ENCODE peak calls at places on chromosomes 12 and 14, in seven cellular contexts. V, C, W, P, J, H and T are unnamed samples.

GRCh38 chr12:92502417-92503028 is 200.3 kb upstream of the PLEKHG7 start:
- DNase-seq in P (no peak), V (no peak), H (peak; percentile 7), W (no peak), C (peak; percentile 62), J (no peak), T (no peak)

GRCh38 chr12:121779422-121779895 is 14.0 kb downstream of the RHOF start:
- DNase-seq in P (no peak), V (no peak), J (no peak), H (no peak), W (no peak), C (no peak), T (no peak)

GRCh38 chr12:103369929-103370328 is 125.8 kb downstream of the C12orf42 start:
- DNase-seq in J (no peak), C (no peak), H (no peak), W (no peak), P (no peak), V (no peak), T (no peak)

GRCh38 chr12:79514730-79515525 is 175.8 kb downstream of the PAWR start:
- DNase-seq in H (no peak), P (no peak), J (no peak), W (no peak), V (no peak), C (no peak), T (no peak)

GRCh38 chr14:104217486-104218360 is 79.3 kb downstream of the KIF26A start:
- DNase-seq in P (no peak), V (no peak), W (no peak), H (no peak), J (no peak), C (peak; percentile 45), T (no peak)

GRCh38 chr12:11621797-11622423 is 27.6 kb upstream of the ETV6 start:
- DNase-seq in V (no peak), C (peak; percentile 44), W (peak; percentile 20), H (no peak), J (no peak), P (no peak), T (no peak)

GRCh38 chr14:60893916-60894315 is 87.0 kb downstream of the TRMT5 start:
- DNase-seq in V (no peak), P (no peak), J (no peak), H (no peak), W (no peak), C (no peak), T (no peak)

GRCh38 chr14:104220225-104221070 is 82.1 kb downstream of the KIF26A start:
- DNase-seq in P (peak; percentile 50), V (no peak), J (no peak), H (no peak), C (no peak), W (no peak), T (no peak)

GRCh38 chr12:114759635-114760034 is 75.7 kb upstream of the TBX3 start:
- DNase-seq in W (no peak), C (no peak), J (no peak), P (no peak), V (no peak), H (no peak), T (no peak)

GRCh38 chr14:75748340-75748739 is 87.3 kb downstream of the TTLL5 start:
- DNase-seq in J (no peak), C (no peak), H (no peak), P (no peak), V (no peak), W (no peak), T (no peak)

GRCh38 chr12:124236651-124237050 is 58.2 kb upstream of the RFLNA start:
- DNase-seq in C (no peak), P (no peak), W (no peak), H (no peak), J (no peak), V (no peak), T (no peak)

GRCh38 chr14:70094106-70094505 is 94.6 kb downstream of the SLC8A3 start:
- DNase-seq in V (no peak), P (no peak), J (no peak), H (no peak), W (no peak), C (no peak), T (no peak)

GRCh38 chr12:109461846-109462766 is 15.0 kb downstream of the KCTD10 start:
- DNase-seq in V (peak; percentile 29), W (peak; percentile 86), J (no peak), H (no peak), C (no peak), P (no peak), T (no peak)

GRCh38 chr14:32495435-32495734 is 166.3 kb downstream of the AKAP6 start:
- DNase-seq in H (no peak), C (no peak), W (no peak), V (no peak), J (no peak), P (no peak), T (no peak)

GRCh38 chr14:32254952-32255679 is 52.0 kb upstream of the RNU6-8 start:
- DNase-seq in P (peak; percentile 55), W (peak; percentile 65), C (peak; percentile 62), V (peak; percentile 68), H (peak; percentile 70), J (peak; percentile 16), T (no peak)

GRCh38 chr12:24791622-24792021 is 157.3 kb downstream of the BCAT1 start:
- DNase-seq in H (no peak), V (no peak), W (no peak), P (no peak), C (no peak), J (no peak), T (no peak)

GRCh38 chr12:6766651-6767300 is 613 bp downstream of the PTMS start:
- DNase-seq in P (peak; percentile 5), V (peak; percentile 90), H (peak; percentile 63), C (peak; percentile 72), W (peak; percentile 83), J (no peak), T (peak; percentile 84)